ENCODE peak calls at places on chromosomes 6 and 20, in seven cellular contexts. H, N, E, B, P, I and U are unnamed samples.

GRCh38 chr20:58179432-58180099 is 48.9 kb downstream of the ANKRD60 start:
- DNase-seq in B (peak), N (peak), P (peak), H (peak), E (peak), I (peak), U (peak)

GRCh38 chr6:113560908-113561307 is 296.2 kb upstream of the MARCKS start:
- DNase-seq in N (no peak), B (no peak), P (no peak), I (no peak), H (no peak), E (no peak), U (no peak)

GRCh38 chr6:148435386-148435785 is 92.7 kb downstream of the SASH1 start:
- DNase-seq in H (no peak), B (no peak), E (no peak), P (no peak), N (no peak), I (no peak), U (no peak)

GRCh38 chr6:87088076-87088475 is 6.8 kb downstream of the CGA start:
- DNase-seq in H (no peak), I (no peak), N (no peak), E (no peak), P (no peak), B (no peak), U (no peak)

GRCh38 chr6:147390909-147391536 is 117.5 kb upstream of the SAMD5 start:
- DNase-seq in H (no peak), P (no peak), E (no peak), I (no peak), N (no peak), B (peak), U (no peak)

GRCh38 chr6:27290065-27290849 is 21.8 kb downstream of the POM121L2 start:
- DNase-seq in H (no peak), E (no peak), B (no peak), P (no peak), N (no peak), I (peak), U (peak)

GRCh38 chr6:14692208-14692607 is 553.7 kb upstream of the JARID2 start:
- DNase-seq in I (no peak), H (no peak), N (no peak), B (no peak), P (no peak), E (no peak), U (no peak)

GRCh38 chr6:63430985-63431519 is 111.3 kb upstream of the LGSN start:
- DNase-seq in N (no peak), E (no peak), B (no peak), H (no peak), P (no peak), I (no peak), U (no peak)

GRCh38 chr6:158467923-158468322 is 92.0 kb upstream of the TMEM181 start:
- DNase-seq in E (no peak), I (peak), N (no peak), P (no peak), H (no peak), B (peak), U (peak)

GRCh38 chr6:111972714-111973678 is 80.9 kb upstream of the CCN6 start:
- DNase-seq in I (peak), N (peak), P (peak), E (peak), H (peak), B (no peak), U (no peak)

GRCh38 chr6:52253494-52253893 is 9.2 kb upstream of the IL17F start:
- DNase-seq in B (no peak), H (no peak), N (no peak), P (no peak), I (no peak), E (peak), U (no peak)

GRCh38 chr6:163405412-163406309 is 8.9 kb upstream of the QKI start:
- DNase-seq in P (no peak), I (no peak), B (no peak), N (no peak), E (peak), H (no peak), U (no peak)

GRCh38 chr20:58202039-58202438 is 26.4 kb downstream of the ANKRD60 start:
- DNase-seq in B (no peak), N (no peak), P (no peak), E (no peak), I (no peak), H (no peak), U (no peak)

GRCh38 chr6:89023591-89024441 is 56.7 kb upstream of the PNRC1 start:
- DNase-seq in E (no peak), P (no peak), B (no peak), N (no peak), I (no peak), H (no peak), U (no peak)

GRCh38 chr20:34269996-34270627 is 28.9 kb downstream of the ASIP start:
- DNase-seq in E (no peak), H (no peak), P (no peak), I (no peak), B (no peak), N (no peak), U (no peak)

GRCh38 chr20:5785146-5785545 is 34.9 kb downstream of the SHLD1 start:
- DNase-seq in H (no peak), I (no peak), N (no peak), P (no peak), B (no peak), E (no peak), U (no peak)

GRCh38 chr6:111080713-111081112 is 6.6 kb upstream of the SLC16A10 start:
- DNase-seq in B (no peak), I (no peak), E (no peak), N (no peak), P (no peak), H (no peak), U (no peak)

GRCh38 chr6:143707702-143708101 is 29.9 kb downstream of the PHACTR2 start:
- DNase-seq in H (no peak), N (no peak), B (no peak), P (no peak), I (no peak), E (no peak), U (no peak)

GRCh38 chr6:81962198-81962597 is 209.7 kb upstream of the TENT5A start:
- DNase-seq in B (no peak), H (no peak), N (no peak), P (no peak), E (no peak), I (no peak), U (no peak)